ENCODE peak calls at places on chromosomes 13 and 19, in eight cellular contexts. One of them, this sample, is unnamed.

GRCh38 chr19:54207908-54208783 is 7.5 kb downstream of the RPS9 start:
- DNase-seq in ELF-1: peak
- DNase-seq in MCF 10A: peak
- DNase-seq in ELR: peak
- DNase-seq in heart left ventricle: peak
- DNase-seq in stimulated activated CD8-positive, alpha-beta memory T cell treated with anti-CD3 and anti-CD28 coated beads, Interleukin-7, amount 100 ng/mL, for 4 hours: no peak
- DNase-seq in lower lobe of right lung: peak
- DNase-seq in endothelial cell: no peak
- DNase-seq in this sample: peak

GRCh38 chr13:39394811-39395685 is 207.9 kb downstream of the LHFPL6 start:
- DNase-seq in ELR: no peak
- DNase-seq in ELF-1: peak
- DNase-seq in stimulated activated CD8-positive, alpha-beta memory T cell treated with anti-CD3 and anti-CD28 coated beads, Interleukin-7, amount 100 ng/mL, for 4 hours: no peak
- DNase-seq in endothelial cell: no peak
- DNase-seq in heart left ventricle: no peak
- DNase-seq in lower lobe of right lung: no peak
- DNase-seq in MCF 10A: no peak
- DNase-seq in this sample: no peak

GRCh38 chr19:42148270-42148669 is 16.0 kb upstream of the POU2F2 start:
- DNase-seq in lower lobe of right lung: no peak
- DNase-seq in stimulated activated CD8-positive, alpha-beta memory T cell treated with anti-CD3 and anti-CD28 coated beads, Interleukin-7, amount 100 ng/mL, for 4 hours: no peak
- DNase-seq in heart left ventricle: no peak
- DNase-seq in ELF-1: no peak
- DNase-seq in ELR: no peak
- DNase-seq in endothelial cell: no peak
- DNase-seq in MCF 10A: no peak
- DNase-seq in this sample: no peak

GRCh38 chr19:1811472-1811894 is 593 bp downstream of the ATP8B3 start:
- DNase-seq in endothelial cell: no peak
- DNase-seq in heart left ventricle: no peak
- DNase-seq in ELF-1: no peak
- DNase-seq in lower lobe of right lung: peak
- DNase-seq in ELR: peak
- DNase-seq in stimulated activated CD8-positive, alpha-beta memory T cell treated with anti-CD3 and anti-CD28 coated beads, Interleukin-7, amount 100 ng/mL, for 4 hours: peak
- DNase-seq in MCF 10A: peak
- DNase-seq in this sample: no peak

GRCh38 chr13:99363949-99364348 is 56.8 kb upstream of the GPR183 start:
- DNase-seq in lower lobe of right lung: no peak
- DNase-seq in stimulated activated CD8-positive, alpha-beta memory T cell treated with anti-CD3 and anti-CD28 coated beads, Interleukin-7, amount 100 ng/mL, for 4 hours: no peak
- DNase-seq in ELF-1: no peak
- DNase-seq in MCF 10A: no peak
- DNase-seq in endothelial cell: no peak
- DNase-seq in heart left ventricle: no peak
- DNase-seq in ELR: no peak
- DNase-seq in this sample: no peak

GRCh38 chr13:30580852-30581502 is 36.7 kb upstream of the USPL1 start:
- DNase-seq in ELR: no peak
- DNase-seq in stimulated activated CD8-positive, alpha-beta memory T cell treated with anti-CD3 and anti-CD28 coated beads, Interleukin-7, amount 100 ng/mL, for 4 hours: no peak
- DNase-seq in endothelial cell: no peak
- DNase-seq in MCF 10A: peak
- DNase-seq in ELF-1: no peak
- DNase-seq in heart left ventricle: no peak
- DNase-seq in lower lobe of right lung: no peak
- DNase-seq in this sample: no peak

GRCh38 chr13:76856141-76856571 is 30.0 kb downstream of the KCTD12 start:
- DNase-seq in heart left ventricle: no peak
- DNase-seq in lower lobe of right lung: no peak
- DNase-seq in stimulated activated CD8-positive, alpha-beta memory T cell treated with anti-CD3 and anti-CD28 coated beads, Interleukin-7, amount 100 ng/mL, for 4 hours: no peak
- DNase-seq in ELF-1: no peak
- DNase-seq in MCF 10A: peak
- DNase-seq in ELR: peak
- DNase-seq in endothelial cell: no peak
- DNase-seq in this sample: peak

GRCh38 chr13:71754407-71754974 is 112.5 kb downstream of the DACH1 start:
- DNase-seq in MCF 10A: no peak
- DNase-seq in heart left ventricle: no peak
- DNase-seq in lower lobe of right lung: no peak
- DNase-seq in ELR: no peak
- DNase-seq in endothelial cell: no peak
- DNase-seq in stimulated activated CD8-positive, alpha-beta memory T cell treated with anti-CD3 and anti-CD28 coated beads, Interleukin-7, amount 100 ng/mL, for 4 hours: no peak
- DNase-seq in ELF-1: no peak
- DNase-seq in this sample: no peak

GRCh38 chr19:45798995-45799517 is 6.4 kb upstream of the DMWD start:
- DNase-seq in lower lobe of right lung: peak
- DNase-seq in ELR: peak
- DNase-seq in endothelial cell: peak
- DNase-seq in ELF-1: peak
- DNase-seq in heart left ventricle: peak
- DNase-seq in MCF 10A: peak
- DNase-seq in stimulated activated CD8-positive, alpha-beta memory T cell treated with anti-CD3 and anti-CD28 coated beads, Interleukin-7, amount 100 ng/mL, for 4 hours: peak
- DNase-seq in this sample: peak

GRCh38 chr19:33393286-33394005 is 19.9 kb downstream of the CEBPG start:
- DNase-seq in ELF-1: no peak
- DNase-seq in heart left ventricle: no peak
- DNase-seq in ELR: no peak
- DNase-seq in MCF 10A: no peak
- DNase-seq in endothelial cell: no peak
- DNase-seq in stimulated activated CD8-positive, alpha-beta memory T cell treated with anti-CD3 and anti-CD28 coated beads, Interleukin-7, amount 100 ng/mL, for 4 hours: no peak
- DNase-seq in lower lobe of right lung: peak
- DNase-seq in this sample: no peak

GRCh38 chr13:100753391-100753790 is 78.8 kb upstream of the TMTC4 start:
- DNase-seq in ELR: no peak
- DNase-seq in heart left ventricle: no peak
- DNase-seq in MCF 10A: no peak
- DNase-seq in lower lobe of right lung: no peak
- DNase-seq in stimulated activated CD8-positive, alpha-beta memory T cell treated with anti-CD3 and anti-CD28 coated beads, Interleukin-7, amount 100 ng/mL, for 4 hours: no peak
- DNase-seq in endothelial cell: no peak
- DNase-seq in ELF-1: no peak
- DNase-seq in this sample: no peak

GRCh38 chr13:73060251-73061160 is 1.7 kb downstream of the KLF5 start:
- DNase-seq in stimulated activated CD8-positive, alpha-beta memory T cell treated with anti-CD3 and anti-CD28 coated beads, Interleukin-7, amount 100 ng/mL, for 4 hours: no peak
- DNase-seq in MCF 10A: peak
- DNase-seq in ELR: peak
- DNase-seq in heart left ventricle: peak
- DNase-seq in endothelial cell: no peak
- DNase-seq in lower lobe of right lung: no peak
- DNase-seq in ELF-1: no peak
- DNase-seq in this sample: peak

GRCh38 chr13:40273173-40274000 is 393.1 kb downstream of the FOXO1 start:
- DNase-seq in heart left ventricle: no peak
- DNase-seq in MCF 10A: no peak
- DNase-seq in endothelial cell: no peak
- DNase-seq in lower lobe of right lung: no peak
- DNase-seq in ELF-1: peak
- DNase-seq in ELR: no peak
- DNase-seq in stimulated activated CD8-positive, alpha-beta memory T cell treated with anti-CD3 and anti-CD28 coated beads, Interleukin-7, amount 100 ng/mL, for 4 hours: no peak
- DNase-seq in this sample: no peak

GRCh38 chr19:54560881-54561385 is 12.7 kb upstream of the LILRA2 start:
- DNase-seq in heart left ventricle: no peak
- DNase-seq in ELR: peak
- DNase-seq in stimulated activated CD8-positive, alpha-beta memory T cell treated with anti-CD3 and anti-CD28 coated beads, Interleukin-7, amount 100 ng/mL, for 4 hours: no peak
- DNase-seq in MCF 10A: no peak
- DNase-seq in endothelial cell: no peak
- DNase-seq in lower lobe of right lung: no peak
- DNase-seq in ELF-1: no peak
- DNase-seq in this sample: no peak

GRCh38 chr13:43307921-43308433 is 284.6 kb downstream of the DNAJC15 start:
- DNase-seq in stimulated activated CD8-positive, alpha-beta memory T cell treated with anti-CD3 and anti-CD28 coated beads, Interleukin-7, amount 100 ng/mL, for 4 hours: no peak
- DNase-seq in heart left ventricle: peak
- DNase-seq in ELR: peak
- DNase-seq in endothelial cell: no peak
- DNase-seq in lower lobe of right lung: peak
- DNase-seq in MCF 10A: peak
- DNase-seq in ELF-1: no peak
- DNase-seq in this sample: peak

GRCh38 chr13:26051231-26052135 is at the start of gene SHISA2:
- DNase-seq in stimulated activated CD8-positive, alpha-beta memory T cell treated with anti-CD3 and anti-CD28 coated beads, Interleukin-7, amount 100 ng/mL, for 4 hours: no peak
- DNase-seq in heart left ventricle: peak
- DNase-seq in lower lobe of right lung: peak
- DNase-seq in endothelial cell: peak
- DNase-seq in ELR: peak
- DNase-seq in ELF-1: peak
- DNase-seq in MCF 10A: peak
- DNase-seq in this sample: peak

GRCh38 chr19:8526345-8527062 is 12.5 kb upstream of the ZNF414 start:
- DNase-seq in ELF-1: peak
- DNase-seq in stimulated activated CD8-positive, alpha-beta memory T cell treated with anti-CD3 and anti-CD28 coated beads, Interleukin-7, amount 100 ng/mL, for 4 hours: no peak
- DNase-seq in MCF 10A: peak
- DNase-seq in heart left ventricle: peak
- DNase-seq in endothelial cell: peak
- DNase-seq in ELR: peak
- DNase-seq in lower lobe of right lung: peak
- DNase-seq in this sample: peak

GRCh38 chr13:45362939-45363338 is 22.0 kb upstream of the TPT1 start:
- DNase-seq in ELR: no peak
- DNase-seq in ELF-1: peak
- DNase-seq in endothelial cell: no peak
- DNase-seq in heart left ventricle: no peak
- DNase-seq in lower lobe of right lung: no peak
- DNase-seq in MCF 10A: no peak
- DNase-seq in stimulated activated CD8-positive, alpha-beta memory T cell treated with anti-CD3 and anti-CD28 coated beads, Interleukin-7, amount 100 ng/mL, for 4 hours: no peak
- DNase-seq in this sample: no peak

GRCh38 chr19:38736413-38737280 is 7.6 kb downstream of the CAPN12 start:
- DNase-seq in stimulated activated CD8-positive, alpha-beta memory T cell treated with anti-CD3 and anti-CD28 coated beads, Interleukin-7, amount 100 ng/mL, for 4 hours: peak
- DNase-seq in lower lobe of right lung: peak
- DNase-seq in heart left ventricle: peak
- DNase-seq in MCF 10A: peak
- DNase-seq in endothelial cell: no peak
- DNase-seq in ELR: peak
- DNase-seq in ELF-1: peak
- DNase-seq in this sample: no peak

GRCh38 chr19:32691291-32691951 is at the start of gene NUDT19:
- DNase-seq in heart left ventricle: peak
- DNase-seq in ELR: peak
- DNase-seq in endothelial cell: no peak
- DNase-seq in lower lobe of right lung: peak
- DNase-seq in MCF 10A: peak
- DNase-seq in stimulated activated CD8-positive, alpha-beta memory T cell treated with anti-CD3 and anti-CD28 coated beads, Interleukin-7, amount 100 ng/mL, for 4 hours: peak
- DNase-seq in ELF-1: peak
- DNase-seq in this sample: no peak

GRCh38 chr13:97255515-97255999 is 33.4 kb downstream of the MBNL2 start:
- DNase-seq in endothelial cell: no peak
- DNase-seq in ELR: no peak
- DNase-seq in stimulated activated CD8-positive, alpha-beta memory T cell treated with anti-CD3 and anti-CD28 coated beads, Interleukin-7, amount 100 ng/mL, for 4 hours: no peak
- DNase-seq in lower lobe of right lung: no peak
- DNase-seq in ELF-1: no peak
- DNase-seq in MCF 10A: peak
- DNase-seq in heart left ventricle: no peak
- DNase-seq in this sample: no peak

GRCh38 chr13:92843549-92843948 is 383.1 kb upstream of the GPC6 start:
- DNase-seq in MCF 10A: peak
- DNase-seq in ELF-1: no peak
- DNase-seq in ELR: peak
- DNase-seq in heart left ventricle: no peak
- DNase-seq in stimulated activated CD8-positive, alpha-beta memory T cell treated with anti-CD3 and anti-CD28 coated beads, Interleukin-7, amount 100 ng/mL, for 4 hours: no peak
- DNase-seq in lower lobe of right lung: no peak
- DNase-seq in endothelial cell: no peak
- DNase-seq in this sample: peak

GRCh38 chr13:114001331-114002008 is 27.6 kb upstream of the C13orf46 start:
- DNase-seq in heart left ventricle: no peak
- DNase-seq in ELR: no peak
- DNase-seq in lower lobe of right lung: peak
- DNase-seq in MCF 10A: no peak
- DNase-seq in endothelial cell: no peak
- DNase-seq in stimulated activated CD8-positive, alpha-beta memory T cell treated with anti-CD3 and anti-CD28 coated beads, Interleukin-7, amount 100 ng/mL, for 4 hours: no peak
- DNase-seq in ELF-1: no peak
- DNase-seq in this sample: no peak

GRCh38 chr19:1012334-1012733 is 8.6 kb downstream of the TMEM259 start:
- DNase-seq in endothelial cell: no peak
- DNase-seq in heart left ventricle: no peak
- DNase-seq in ELR: no peak
- DNase-seq in lower lobe of right lung: no peak
- DNase-seq in ELF-1: no peak
- DNase-seq in MCF 10A: no peak
- DNase-seq in stimulated activated CD8-positive, alpha-beta memory T cell treated with anti-CD3 and anti-CD28 coated beads, Interleukin-7, amount 100 ng/mL, for 4 hours: no peak
- DNase-seq in this sample: no peak

This sample was measured in astrocyte of the cerebellum.